ENCODE peak calls at places on chromosomes 4 and X, in seven cellular contexts. C, R, P, J, A, N and V are unnamed samples.

GRCh38 chr4:52200339-52200725 is 149.2 kb downstream of the SPATA18 start:
- DNase-seq in C (no peak), R (no peak), P (no peak), J (no peak), A (no peak), N (no peak), V (no peak)

GRCh38 chrX:109684136-109684535 is 48.9 kb downstream of the ACSL4 start:
- DNase-seq in C (no peak), R (no peak), P (no peak), J (no peak), A (no peak), N (no peak), V (no peak)

GRCh38 chr4:45629717-45630116 is 494.1 kb downstream of the GABRG1 start:
- DNase-seq in C (no peak), R (no peak), P (no peak), J (no peak), A (no peak), N (no peak), V (no peak)

GRCh38 chrX:40153335-40154221 is 55.8 kb upstream of the BCOR start:
- DNase-seq in C (no peak), R (peak), P (no peak), J (no peak), A (peak), N (no peak), V (no peak)

GRCh38 chr4:1205641-1206298 is 33.4 kb upstream of the SPON2 start:
- DNase-seq in C (no peak), R (no peak), P (no peak), J (no peak), A (no peak), N (no peak), V (no peak)

GRCh38 chrX:111181883-111182400 is 86.0 kb downstream of the PAK3 start:
- DNase-seq in C (no peak), R (no peak), P (no peak), J (no peak), A (no peak), N (no peak), V (no peak)

GRCh38 chrX:24245201-24245600 is 68.7 kb downstream of the SUPT20HL2 start:
- DNase-seq in C (no peak), R (no peak), P (no peak), J (no peak), A (no peak), N (no peak), V (peak)

GRCh38 chrX:112941209-112941788 is 100.7 kb upstream of the AMOT start:
- DNase-seq in C (no peak), R (no peak), P (no peak), J (no peak), A (no peak), N (no peak), V (no peak)

GRCh38 chr4:87985097-87985886 is 9.8 kb downstream of the SPP1 start:
- DNase-seq in C (peak), R (peak), P (peak), J (no peak), A (no peak), N (no peak), V (peak)

GRCh38 chr4:77579406-77580076 is 26.1 kb upstream of the CXCL13 start:
- DNase-seq in C (no peak), R (no peak), P (peak), J (no peak), A (no peak), N (no peak), V (peak)